ENCODE peak calls at places on chromosome 20, in nine cellular contexts. I is GM23248, R is kidney, V is psoas muscle, S is aorta, T is HepG2, Y is epithelial cell of esophagus, X is fibroblast of lung, Z is body of pancreas. E is an unnamed sample.

GRCh38 chr20:57415791-57416190 is 24.6 kb downstream of the RBM38 start:
- DNase-seq in S (no peak), Z (no peak), I (no peak), Y (no peak), T (no peak), X (no peak), R (no peak), V (no peak), E (no peak)

GRCh38 chr20:45433316-45433715 is 17.4 kb downstream of the PIGT start:
- DNase-seq in I (peak), T (no peak), R (no peak), Y (no peak), V (peak), X (peak), S (no peak), Z (no peak), E (no peak)

GRCh38 chr20:2871111-2871465 is 2.2 kb upstream of the PTPRA start:
- DNase-seq in X (peak), Y (no peak), R (no peak), S (no peak), I (peak), V (no peak), T (no peak), Z (no peak), E (no peak)

GRCh38 chr20:17179840-17180239 is 47.0 kb upstream of the PCSK2 start:
- DNase-seq in R (no peak), S (no peak), Y (no peak), Z (no peak), V (no peak), X (no peak), T (no peak), I (no peak), E (no peak)

GRCh38 chr20:43461894-43462293 is 4.2 kb downstream of the SRSF6 start:
- DNase-seq in R (no peak), T (no peak), S (no peak), Z (no peak), X (no peak), Y (no peak), V (no peak), I (no peak), E (no peak)

GRCh38 chr20:61486198-61486597 is 234.1 kb downstream of the CDH4 start:
- DNase-seq in S (no peak), Y (no peak), Z (no peak), X (no peak), I (no peak), R (no peak), T (no peak), V (no peak), E (no peak)

GRCh38 chr20:57009355-57009754 is 257.1 kb downstream of the BMP7 start:
- DNase-seq in Z (no peak), V (no peak), X (no peak), T (no peak), I (no peak), Y (no peak), R (no peak), S (no peak), E (no peak)

GRCh38 chr20:32252189-32252588 is 25.3 kb upstream of the KIF3B start:
- DNase-seq in S (no peak), T (no peak), I (no peak), R (peak), V (no peak), X (no peak), Z (no peak), Y (no peak), E (no peak)

GRCh38 chr20:13180986-13181889 is 39.8 kb upstream of the ISM1 start:
- DNase-seq in X (no peak), I (no peak), R (no peak), Z (no peak), T (no peak), Y (no peak), V (no peak), S (no peak), E (no peak)

GRCh38 chr20:44114755-44115044 is 72.3 kb downstream of the JPH2 start:
- DNase-seq in V (no peak), S (no peak), Y (no peak), I (no peak), T (no peak), X (no peak), Z (no peak), R (no peak), E (no peak)

GRCh38 chr20:23305098-23305497 is 45.5 kb upstream of the NXT1 start:
- DNase-seq in X (peak), S (no peak), Z (no peak), V (no peak), Y (peak), R (no peak), I (peak), T (no peak), E (no peak)

GRCh38 chr20:46709459-46710148 is at the start of gene SLC2A10:
- DNase-seq in Y (no peak), V (peak), T (peak), R (peak), Z (peak), S (peak), X (peak), I (peak), E (peak)

GRCh38 chr20:32538526-32538918 is 46.6 kb downstream of the NOL4L start:
- DNase-seq in R (no peak), Z (no peak), X (no peak), I (peak), T (no peak), Y (no peak), S (no peak), V (no peak), E (no peak)

GRCh38 chr20:21166801-21167200 is 40.9 kb downstream of the KIZ start:
- DNase-seq in T (no peak), X (no peak), I (no peak), V (no peak), R (no peak), S (no peak), Z (no peak), Y (no peak), E (no peak)

GRCh38 chr20:56974499-56975250 is 291.8 kb downstream of the BMP7 start:
- DNase-seq in Y (peak), R (no peak), T (peak), V (no peak), X (peak), I (peak), S (no peak), Z (peak), E (peak)

GRCh38 chr20:23242104-23242503 is 108.5 kb upstream of the NXT1 start:
- DNase-seq in R (no peak), I (no peak), T (no peak), V (no peak), Z (no peak), Y (no peak), X (no peak), S (no peak), E (no peak)

GRCh38 chr20:46376196-46376785 is 30.1 kb downstream of the ELMO2 start:
- DNase-seq in I (no peak), X (no peak), T (no peak), R (no peak), Y (no peak), Z (no peak), S (no peak), V (no peak), E (no peak)

GRCh38 chr20:9491324-9491723 is 23.1 kb upstream of the LAMP5 start:
- DNase-seq in X (no peak), S (no peak), R (no peak), I (no peak), Y (no peak), T (no peak), Z (no peak), V (no peak), E (no peak)

GRCh38 chr20:40540163-40540562 is 148.9 kb downstream of the MAFB start:
- DNase-seq in Z (no peak), Y (no peak), X (no peak), T (no peak), I (no peak), R (no peak), V (no peak), S (no peak), E (peak)

GRCh38 chr20:16530201-16530681 is 43.0 kb downstream of the KIF16B start:
- DNase-seq in I (peak), T (peak), Z (no peak), R (no peak), Y (peak), S (no peak), V (no peak), X (peak), E (no peak)

GRCh38 chr20:41738584-41739193 is 120.5 kb upstream of the CHD6 start:
- DNase-seq in R (no peak), Z (peak), V (peak), S (no peak), Y (peak), X (peak), I (peak), T (peak), E (peak)

GRCh38 chr20:14712302-14712739 is 374.9 kb upstream of the FLRT3 start:
- DNase-seq in R (no peak), X (peak), I (peak), S (no peak), T (no peak), V (no peak), Y (peak), Z (peak), E (peak)

GRCh38 chr20:18101125-18101820 is 36.4 kb upstream of the KAT14 start:
- DNase-seq in T (no peak), R (no peak), X (no peak), Y (no peak), S (no peak), V (no peak), Z (no peak), I (no peak), E (no peak)

GRCh38 chr20:9161308-9161707 is 92.4 kb downstream of the PLCB4 start:
- DNase-seq in V (no peak), R (no peak), I (no peak), X (no peak), T (no peak), Y (no peak), Z (peak), S (no peak), E (no peak)

GRCh38 chr20:40584128-40584819 is 104.8 kb downstream of the MAFB start:
- DNase-seq in I (no peak), R (no peak), Z (no peak), Y (no peak), T (no peak), X (no peak), S (no peak), V (peak), E (no peak)

GRCh38 chr20:39916236-39916635 is 772.8 kb downstream of the MAFB start:
- DNase-seq in V (no peak), T (no peak), Z (no peak), S (no peak), X (no peak), I (no peak), Y (peak), R (no peak), E (no peak)

GRCh38 chr20:13220857-13221297 is at the start of gene ISM1:
- DNase-seq in Y (peak), Z (peak), S (peak), I (peak), V (peak), X (no peak), T (no peak), R (peak), E (no peak)

GRCh38 chr20:17721802-17722486 is 22.2 kb downstream of the BANF2 start:
- DNase-seq in Z (peak), T (peak), S (no peak), I (peak), R (no peak), V (no peak), X (no peak), Y (peak), E (no peak)

GRCh38 chr20:10970109-10970508 is 296.3 kb upstream of the JAG1 start:
- DNase-seq in S (no peak), I (no peak), Z (no peak), R (no peak), X (no peak), T (no peak), Y (no peak), V (no peak), E (no peak)

GRCh38 chr20:10509411-10509810 is 74.3 kb downstream of the SLX4IP start:
- DNase-seq in Z (no peak), V (no peak), S (no peak), Y (no peak), X (no peak), R (no peak), I (no peak), T (no peak), E (no peak)

GRCh38 chr20:44819936-44820335 is 9.6 kb upstream of the RIMS4 start:
- DNase-seq in R (no peak), V (no peak), Y (no peak), X (no peak), T (no peak), S (no peak), Z (no peak), I (no peak), E (no peak)

GRCh38 chr20:44642203-44643153 is 9.0 kb downstream of the ADA start:
- DNase-seq in Y (peak), X (peak), R (peak), I (peak), T (peak), Z (peak), S (peak), V (peak), E (peak)

GRCh38 chr20:56358070-56358469 is 704 bp upstream of the FAM210B start:
- DNase-seq in S (no peak), Y (no peak), Z (no peak), R (no peak), V (no peak), T (no peak), I (peak), X (no peak), E (peak)

GRCh38 chr20:24741673-24742072 is 207.4 kb upstream of the CST7 start:
- DNase-seq in V (no peak), Z (no peak), R (no peak), T (no peak), I (no peak), S (no peak), X (no peak), Y (no peak), E (no peak)

GRCh38 chr20:13028673-13029072 is 19.9 kb downstream of the SPTLC3 start:
- DNase-seq in V (no peak), X (no peak), T (no peak), S (no peak), R (no peak), Z (no peak), Y (no peak), I (no peak), E (no peak)

GRCh38 chr20:36084356-36084755 is 70.2 kb upstream of the EPB41L1 start:
- DNase-seq in T (no peak), X (no peak), V (no peak), Z (no peak), I (no peak), Y (no peak), S (no peak), R (no peak), E (no peak)

GRCh38 chr20:13659288-13659687 is 20.6 kb upstream of the TASP1 start:
- DNase-seq in T (no peak), Z (no peak), S (no peak), Y (no peak), R (no peak), X (no peak), V (no peak), I (no peak), E (no peak)

GRCh38 chr20:45047581-45048119 is 53.3 kb downstream of the KCNS1 start:
- DNase-seq in T (no peak), Y (no peak), V (no peak), X (no peak), Z (no peak), R (no peak), I (peak), S (no peak), E (no peak)

GRCh38 chr20:23311932-23312331 is 38.7 kb upstream of the NXT1 start:
- DNase-seq in V (no peak), S (no peak), I (no peak), Z (no peak), Y (no peak), X (no peak), T (no peak), R (no peak), E (no peak)

DNA sequence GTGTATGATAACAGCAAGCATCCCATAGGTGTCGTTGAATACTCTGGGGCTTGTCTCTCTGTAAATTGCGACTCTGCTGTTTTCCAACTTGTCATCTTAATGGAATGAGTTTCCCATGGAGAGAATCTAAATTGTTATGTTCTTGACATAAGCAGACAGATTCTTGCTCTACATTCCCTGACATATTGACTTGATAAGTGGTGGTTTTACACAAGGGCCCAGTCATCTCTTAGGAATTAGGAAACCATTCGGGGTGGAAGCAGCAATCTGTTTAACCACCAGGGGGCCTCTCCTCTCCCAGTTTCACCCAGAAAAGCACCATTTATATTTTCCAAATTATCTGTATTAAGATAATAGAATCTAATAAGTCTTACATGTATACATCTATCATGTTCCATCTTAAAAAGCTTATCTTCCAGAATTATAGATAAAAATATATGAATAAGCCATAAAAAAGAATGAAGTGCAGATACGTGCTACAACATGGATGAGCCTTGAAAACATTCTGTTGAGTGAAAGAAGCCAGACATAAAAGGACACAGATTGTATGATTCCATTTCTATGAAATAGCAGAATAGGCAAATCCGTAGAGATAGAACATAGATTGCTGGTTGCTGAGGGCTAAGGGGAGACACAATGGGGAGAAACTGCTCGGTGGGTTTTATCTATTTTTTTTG is 23.1 kb upstream of the MROH8 start:
- DNase-seq in T (peak), X (peak), I (peak), S (no peak), Y (peak), V (no peak), Z (peak), R (no peak), E (peak)
- H3K4me3 ChIP-seq in T (no peak), X (peak), I (peak), S (peak), Y (no peak), V (no peak), Z (no peak), R (no peak), E (no peak)

DNA sequence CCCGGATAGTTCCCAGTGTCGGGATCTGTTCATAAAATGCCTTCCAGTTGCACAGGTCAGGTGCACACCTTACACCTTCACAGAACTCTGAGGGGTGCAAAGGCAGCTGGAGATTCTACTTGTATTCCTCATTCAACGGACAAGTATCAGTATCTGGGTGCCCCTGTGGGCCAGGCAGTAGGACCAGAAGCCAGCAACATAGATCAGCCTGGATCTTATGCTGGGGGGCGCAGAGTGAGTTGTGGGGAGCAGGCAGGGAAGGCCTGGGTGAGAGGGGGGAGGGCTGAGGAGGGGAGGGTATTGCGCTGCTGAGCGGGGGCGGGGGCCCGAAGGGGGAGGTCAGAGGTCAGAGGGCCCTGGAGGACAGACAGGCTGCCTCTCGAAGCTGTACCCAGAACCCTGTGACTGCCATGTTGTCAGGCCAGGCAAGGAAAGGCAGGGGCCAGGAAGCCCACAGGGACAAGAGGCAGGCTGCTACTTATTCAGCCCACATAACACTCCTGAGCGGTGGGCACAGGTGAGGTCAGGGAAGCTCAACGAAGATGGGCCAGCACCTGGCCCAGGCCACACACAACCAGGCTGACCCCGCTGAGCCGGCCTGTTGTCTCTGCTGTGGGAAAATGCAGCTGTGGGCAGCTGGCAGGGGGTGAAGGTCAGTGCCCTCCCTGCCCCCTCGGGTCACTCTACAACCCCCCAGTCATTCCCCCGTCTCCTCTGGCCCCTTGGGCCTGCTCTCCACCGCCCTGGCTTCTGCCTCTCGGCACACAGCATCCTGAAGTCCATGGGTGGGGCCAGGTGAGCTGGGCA is 1.1 kb downstream of the OPRL1 start:
- DNase-seq in V (no peak), I (no peak), X (no peak), R (no peak), Y (no peak), T (no peak), S (no peak), Z (no peak), E (no peak)
- H3K4me3 ChIP-seq in V (no peak), I (peak), X (peak), R (no peak), Y (no peak), T (peak), S (no peak), Z (no peak), E (no peak)

GRCh38 chr20:51565298-51565697 is 22.8 kb upstream of the NFATC2 start:
- DNase-seq in Z (no peak), V (no peak), R (no peak), Y (no peak), X (no peak), I (no peak), S (no peak), T (no peak), E (no peak)
- H3K4me3 ChIP-seq in Z (no peak), V (no peak), R (no peak), Y (no peak), X (no peak), I (peak), S (no peak), T (no peak), E (no peak)

GRCh38 chr20:1255675-1256074 is 10.4 kb upstream of the SNPH start:
- DNase-seq in S (no peak), Z (no peak), V (no peak), Y (no peak), X (no peak), R (no peak), I (no peak), T (no peak), E (no peak)

GRCh38 chr20:1252416-1252815 is 13.7 kb upstream of the SNPH start:
- DNase-seq in R (no peak), Z (no peak), T (no peak), X (no peak), I (no peak), V (no peak), S (no peak), Y (no peak), E (no peak)

GRCh38 chr20:1254307-1254706 is 11.8 kb upstream of the SNPH start:
- DNase-seq in S (no peak), Y (no peak), T (no peak), Z (no peak), V (no peak), X (no peak), I (no peak), R (no peak), E (no peak)
- H3K4me3 ChIP-seq in S (no peak), Y (no peak), T (no peak), Z (no peak), V (no peak), X (no peak), I (no peak), R (no peak), E (no peak)

GRCh38 chr20:62839261-62839660 is 22.4 kb downstream of the TCFL5 start:
- DNase-seq in V (no peak), T (no peak), I (no peak), Z (no peak), S (peak), X (no peak), R (peak), Y (no peak), E (no peak)

GRCh38 chr20:62839816-62840215 is 21.8 kb downstream of the TCFL5 start:
- DNase-seq in S (no peak), T (no peak), Z (no peak), Y (no peak), V (no peak), X (no peak), I (no peak), R (peak), E (no peak)

GRCh38 chr20:62837091-62837490 is 20.2 kb downstream of the COL9A3 start:
- DNase-seq in V (no peak), X (no peak), Z (no peak), S (peak), R (peak), I (no peak), Y (no peak), T (no peak), E (no peak)

GRCh38 chr20:62837790-62838458 is 21.1 kb downstream of the COL9A3 start:
- DNase-seq in T (peak), V (no peak), Y (peak), I (peak), Z (peak), S (peak), X (peak), R (peak), E (peak)

GRCh38 chr20:62838511-62838910 is 21.7 kb downstream of the COL9A3 start:
- DNase-seq in I (no peak), Y (no peak), T (no peak), X (no peak), R (peak), S (no peak), Z (no peak), V (no peak), E (no peak)
- H3K4me3 ChIP-seq in I (no peak), Y (no peak), T (no peak), X (no peak), R (no peak), S (no peak), Z (no peak), V (no peak), E (no peak)

GRCh38 chr20:5114403-5114802 is 5.4 kb downstream of the PCNA start:
- DNase-seq in X (no peak), T (no peak), R (no peak), Z (no peak), V (no peak), I (no peak), Y (no peak), S (no peak), E (no peak)
- H3K4me3 ChIP-seq in X (no peak), T (no peak), R (no peak), Z (no peak), V (no peak), I (no peak), Y (no peak), S (no peak), E (no peak)

E was measured in prostate gland.